ENCODE peak calls at places on chromosomes 11 and 22, in seven cellular contexts. U is adrenal gland; C is testis; R is upper lobe of right lung; V is naive thymus-derived CD4-positive, alpha-beta T cell; D is hepatocyte; Q is left lung. X is an unnamed sample. For H3K36me3, the result is how much of the 10 kb centered on the place peaks cover.

GRCh38 chr11:2803186-2804057 is 82.2 kb downstream of the CDKN1C start:
- DNase-seq in U (peak), C (peak), R (peak), V (no peak), D (no peak), Q (no peak), X (peak)

GRCh38 chr22:28766628-28767027 is 5.9 kb upstream of the CCDC117 start:
- DNase-seq in U (no peak), C (no peak), R (no peak), V (no peak), D (no peak), Q (no peak), X (no peak)

GRCh38 chr11:110286298-110287040 is 9.9 kb downstream of the RDX start:
- DNase-seq in U (no peak), C (no peak), R (no peak), V (no peak), D (no peak), Q (no peak), X (no peak)

GRCh38 chr11:81840375-81840774 is 893.3 kb downstream of the FAM181B start:
- DNase-seq in U (no peak), C (no peak), R (no peak), V (no peak), D (no peak), Q (no peak), X (no peak)

GRCh38 chr11:96520939-96521338 is 131.1 kb downstream of the JRKL start:
- DNase-seq in U (no peak), C (no peak), R (no peak), V (no peak), D (no peak), Q (no peak), X (no peak)

GRCh38 chr11:67010296-67010905 is 12.5 kb upstream of the SYT12 start:
- DNase-seq in U (no peak), C (no peak), R (no peak), V (no peak), D (no peak), Q (no peak), X (no peak)

GRCh38 chr11:100004541-100004940 is 682.5 kb upstream of the ARHGAP42 start:
- DNase-seq in U (no peak), C (no peak), R (no peak), V (no peak), D (peak), Q (no peak), X (no peak)

GRCh38 chr22:38872831-38873248 is 824 bp upstream of the CBX6 start:
- DNase-seq in U (peak), C (peak), R (peak), V (no peak), D (peak), Q (peak), X (peak)

GRCh38 chr11:66888282-66888681 is 31.4 kb downstream of the LRFN4 start:
- DNase-seq in U (no peak), C (no peak), R (no peak), V (no peak), D (no peak), Q (no peak), X (no peak)

GRCh38 chr11:32099516-32099915 is 8.6 kb downstream of the RCN1 start:
- DNase-seq in U (no peak), C (no peak), R (no peak), V (no peak), D (no peak), Q (no peak), X (no peak)

GRCh38 chr11:32098142-32098903 is 7.4 kb downstream of the RCN1 start:
- DNase-seq in U (no peak), C (no peak), R (no peak), V (no peak), D (no peak), Q (no peak), X (no peak)

GRCh38 chr11:32092581-32093170 is 1.8 kb downstream of the RCN1 start:
- DNase-seq in U (no peak), C (no peak), R (no peak), V (no peak), D (no peak), Q (no peak), X (no peak)

GRCh38 chr11:32090774-32091370 is at the start of gene RCN1:
- DNase-seq in U (peak), C (peak), R (peak), V (no peak), D (peak), Q (peak), X (peak)

DNA sequence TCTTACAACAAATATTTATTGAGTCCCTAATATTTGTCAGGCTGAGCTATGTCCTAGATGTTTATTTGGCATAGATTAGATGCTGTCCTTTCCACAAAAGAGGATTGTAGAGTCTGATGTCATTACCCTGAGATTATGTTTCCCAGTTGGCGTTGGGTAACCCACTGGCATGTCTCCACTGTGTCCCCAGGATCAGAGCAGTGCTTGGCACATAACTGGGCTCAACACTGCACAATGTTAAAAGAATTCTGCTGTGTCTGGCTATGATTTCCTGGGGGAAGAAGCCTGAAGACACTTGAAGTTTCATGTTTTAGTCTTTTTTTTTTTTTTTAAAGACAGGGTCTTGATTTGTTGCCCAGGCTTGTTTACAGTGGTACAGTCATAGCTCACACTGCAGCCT is 4.1 kb downstream of the RCN1 start:
- DNase-seq in U (no peak), C (no peak), R (no peak), V (no peak), D (no peak), Q (no peak), X (no peak)
- H3K4me3 ChIP-seq in U (no peak), C (no peak), R (no peak), V (no peak), D (no peak), Q (no peak), X (no peak)

DNA sequence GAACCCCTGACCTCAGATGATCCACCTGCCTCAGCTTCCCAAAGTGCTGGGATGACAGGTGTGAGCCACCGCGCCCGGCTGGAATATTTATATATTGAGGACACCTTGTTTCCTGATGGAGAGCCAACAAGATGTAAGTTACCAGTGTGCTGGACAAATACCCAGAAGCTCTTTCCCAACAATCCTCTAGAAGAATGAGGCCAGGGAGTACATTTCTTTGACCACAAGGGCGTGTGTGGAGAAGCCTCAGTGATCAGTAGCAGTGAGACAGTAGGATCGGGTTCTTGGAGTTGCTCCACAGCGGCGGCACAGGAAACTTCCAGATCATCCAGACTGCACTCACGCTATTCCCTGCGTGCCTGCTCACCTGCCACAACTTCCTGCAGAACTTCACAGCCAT is 10.3 kb upstream of the POLA2 start:
- DNase-seq in U (no peak), C (no peak), R (no peak), V (no peak), D (no peak), Q (no peak), X (no peak)
- H3K27ac ChIP-seq in U (no peak), C (no peak), R (no peak), V (no peak), D (no peak), Q (no peak), X (no peak)

GRCh38 chr22:21693333-21693998 is 27.7 kb downstream of the PPIL2 start:
- DNase-seq in U (no peak), C (no peak), R (no peak), V (no peak), D (no peak), Q (no peak), X (no peak)

GRCh38 chr22:21694394-21694793 is 28.6 kb downstream of the PPIL2 start:
- DNase-seq in U (no peak), C (no peak), R (no peak), V (no peak), D (no peak), Q (no peak), X (no peak)

GRCh38 chr22:21693999-21694341 is 28.2 kb downstream of the PPIL2 start:
- DNase-seq in U (no peak), C (no peak), R (no peak), V (no peak), D (no peak), Q (no peak), X (no peak)

GRCh38 chr22:21690401-21690801 is 24.6 kb downstream of the PPIL2 start:
- DNase-seq in U (peak), C (no peak), R (no peak), V (no peak), D (no peak), Q (no peak), X (no peak)

DNA sequence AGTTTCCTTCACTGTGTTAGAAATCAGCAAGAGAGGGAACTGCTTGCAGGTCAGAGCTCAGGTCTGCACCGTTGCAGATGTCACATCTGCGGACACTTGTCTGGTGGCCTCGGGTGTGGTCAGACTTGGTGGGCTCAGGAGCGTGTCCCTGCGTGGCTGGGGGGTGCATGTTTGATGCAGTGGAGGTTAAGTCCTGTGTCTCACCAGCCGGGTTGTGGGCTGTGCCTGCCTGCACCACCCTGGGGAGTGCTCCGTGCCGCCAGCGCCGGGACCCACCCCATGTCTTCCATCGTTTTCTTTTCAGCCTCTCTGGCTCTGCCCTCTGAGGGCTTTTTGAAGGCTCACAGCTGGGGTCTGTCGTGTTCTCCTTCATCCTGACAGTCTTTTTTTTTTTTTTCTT is 26.0 kb downstream of the PPIL2 start:
- DNase-seq in U (no peak), C (no peak), R (no peak), V (no peak), D (no peak), Q (no peak), X (no peak)
- H3K36me3 ChIP-seq in U (half or more), C (under half), R (half or more), V (under half), D (under half), Q (half or more), X (under half)

GRCh38 chr11:62724171-62724570 is 3.1 kb downstream of the HNRNPUL2 start:
- DNase-seq in U (no peak), C (no peak), R (no peak), V (no peak), D (no peak), Q (no peak), X (no peak)

GRCh38 chr11:62727833-62728721 is at the start of gene TTC9C:
- DNase-seq in U (peak), C (peak), R (peak), V (peak), D (peak), Q (peak), X (peak)

GRCh38 chr11:62725686-62726085 is 1.6 kb downstream of the HNRNPUL2 start:
- DNase-seq in U (no peak), C (no peak), R (no peak), V (no peak), D (no peak), Q (no peak), X (no peak)

GRCh38 chr11:62726156-62727006 is 876 bp downstream of the HNRNPUL2 start:
- DNase-seq in U (no peak), C (no peak), R (no peak), V (peak), D (no peak), Q (peak), X (no peak)

GRCh38 chr11:62727007-62727832 is at the start of gene HNRNPUL2:
- DNase-seq in U (peak), C (peak), R (peak), V (peak), D (peak), Q (peak), X (peak)
- H3K4me3 ChIP-seq in U (peak), C (peak), R (peak), V (peak), D (peak), Q (peak), X (peak)

GRCh38 chr22:35923026-35923425 is 105.6 kb downstream of the RBFOX2 start:
- DNase-seq in U (no peak), C (no peak), R (no peak), V (no peak), D (no peak), Q (no peak), X (no peak)

GRCh38 chr22:35930933-35931332 is 97.7 kb downstream of the RBFOX2 start:
- DNase-seq in U (peak), C (peak), R (no peak), V (no peak), D (peak), Q (no peak), X (no peak)

GRCh38 chr22:35928273-35928798 is 100.3 kb downstream of the RBFOX2 start:
- DNase-seq in U (no peak), C (no peak), R (no peak), V (no peak), D (no peak), Q (no peak), X (no peak)
- H3K27ac ChIP-seq in U (no peak), C (no peak), R (no peak), V (no peak), D (no peak), Q (no peak), X (no peak)

GRCh38 chr22:23835773-23836144 is 3.0 kb downstream of the DERL3 start:
- DNase-seq in U (peak), C (no peak), R (peak), V (no peak), D (no peak), Q (no peak), X (no peak)
- H3K36me3 ChIP-seq in U (under half), C (under half), R (half or more), V (under half), D (under half), Q (half or more), X (under half)

DNA sequence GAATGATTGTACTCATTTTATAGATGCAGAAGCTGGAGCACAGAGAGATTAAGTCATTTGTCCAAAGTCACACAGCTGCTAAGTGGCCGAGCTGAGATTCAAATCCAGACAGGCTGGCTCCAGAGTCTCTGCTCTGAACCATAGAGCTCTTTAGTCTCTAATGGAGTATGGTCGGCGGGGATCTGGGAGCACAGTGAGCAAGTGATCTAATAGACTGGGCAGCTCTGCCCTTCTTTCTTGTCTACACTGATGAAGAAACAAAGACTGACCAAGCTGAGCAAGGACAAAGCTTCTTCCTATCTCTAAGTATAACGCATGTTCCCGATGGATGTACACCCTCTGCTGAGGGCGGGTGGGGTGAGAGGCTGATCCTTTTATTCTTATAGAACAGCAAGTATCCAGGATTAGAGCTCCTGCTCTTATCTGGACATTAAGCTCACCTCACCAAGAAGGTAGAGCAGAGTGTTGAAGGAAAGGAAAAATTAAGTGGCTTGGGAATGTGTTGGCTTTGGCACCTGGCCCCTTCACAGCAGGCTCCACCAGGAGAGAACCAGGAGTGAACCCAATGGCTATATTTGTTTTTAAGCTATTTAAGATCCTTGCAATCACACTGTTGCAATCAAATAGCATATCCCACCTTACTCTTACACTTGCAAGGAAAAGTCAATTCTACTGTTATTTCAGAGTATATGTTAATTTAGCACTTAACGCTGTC is 68.7 kb downstream of the ETS1 start:
- DNase-seq in U (no peak), C (no peak), R (no peak), V (no peak), D (no peak), Q (no peak), X (no peak)
- H3K4me3 ChIP-seq in U (no peak), C (no peak), R (peak), V (peak), D (no peak), Q (peak), X (peak)

DNA sequence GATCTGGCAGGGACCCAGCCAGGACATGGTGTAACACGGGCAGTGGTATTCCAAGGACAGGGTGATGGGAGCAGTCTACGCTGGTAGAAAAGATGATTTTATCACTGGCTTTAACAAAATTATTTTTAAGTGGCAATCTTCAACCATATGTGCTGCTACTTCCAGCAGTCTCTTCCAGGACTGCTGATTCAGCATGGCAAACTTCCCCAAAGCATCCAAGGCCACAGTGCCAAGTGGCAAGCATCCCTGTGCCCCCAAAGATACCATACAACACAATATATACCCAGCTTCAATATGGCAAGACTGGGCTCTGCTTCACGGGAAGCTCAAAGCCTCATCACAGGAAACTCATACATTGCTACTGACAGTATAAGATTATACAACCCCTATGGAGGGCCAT is 105.1 kb upstream of the OR5AK2 start:
- DNase-seq in U (no peak), C (no peak), R (no peak), V (no peak), D (no peak), Q (no peak), X (no peak)
- H3K27ac ChIP-seq in U (no peak), C (no peak), R (no peak), V (no peak), D (no peak), Q (no peak), X (no peak)